ENCODE peak calls at places on chromosomes 16 and 17, in ten cellular contexts. T, N, X, B, Q, V, D, H, S and M are unnamed samples.

GRCh38 chr16:49158029-49158642 is 123.5 kb downstream of the CBLN1 start:
- DNase-seq in T (no peak), N (no peak), X (no peak), B (peak; percentile 2), Q (no peak), V (peak; percentile 7), D (peak; percentile 24), H (no peak), S (no peak), M (no peak)

GRCh38 chr17:72332367-72332766 is 211.5 kb downstream of the SOX9 start:
- DNase-seq in T (no peak), N (no peak), X (no peak), B (no peak), Q (no peak), V (no peak), D (no peak), H (no peak), S (no peak), M (no peak)

GRCh38 chr17:33725675-33726271 is 432.7 kb upstream of the ASIC2 start:
- DNase-seq in T (no peak), N (no peak), X (peak; percentile 31), B (peak; percentile 49), Q (no peak), V (no peak), D (peak; percentile 42), H (peak; percentile 24), S (peak; percentile 48), M (peak; percentile 52)

GRCh38 chr17:17813055-17813724 is 23.6 kb downstream of the SREBF1 start:
- DNase-seq in T (no peak), N (no peak), X (no peak), B (no peak), Q (no peak), V (no peak), D (peak; percentile 46), H (no peak), S (no peak), M (no peak)

GRCh38 chr17:75349589-75349988 is 55.9 kb downstream of the GRB2 start:
- DNase-seq in T (no peak), N (no peak), X (no peak), B (no peak), Q (no peak), V (no peak), D (no peak), H (no peak), S (no peak), M (no peak)

GRCh38 chr17:50830298-50830697 is 5.1 kb upstream of the WFIKKN2 start:
- DNase-seq in T (no peak), N (no peak), X (peak; percentile 65), B (no peak), Q (no peak), V (no peak), D (no peak), H (no peak), S (no peak), M (no peak)

GRCh38 chr16:17481741-17482140 is 11.0 kb upstream of the XYLT1 start:
- DNase-seq in T (no peak), N (no peak), X (no peak), B (no peak), Q (no peak), V (no peak), D (no peak), H (no peak), S (no peak), M (no peak)

GRCh38 chr17:7177954-7178477 is 1.2 kb downstream of the ASGR1 start:
- DNase-seq in T (no peak), N (no peak), X (no peak), B (peak; percentile 47), Q (no peak), V (no peak), D (no peak), H (peak; percentile 51), S (no peak), M (peak; percentile 87)

GRCh38 chr17:16623282-16623681 is 30.4 kb downstream of the ZNF624 start:
- DNase-seq in T (no peak), N (no peak), X (no peak), B (no peak), Q (no peak), V (no peak), D (no peak), H (no peak), S (no peak), M (no peak)
- H3K9me3 ChIP-seq in T (peaks cover 35% of the 10 kb centered on the region), N (peaks cover 98% of the 10 kb centered on the region), X (peaks cover 96% of the 10 kb centered on the region), B (peaks cover 99% of the 10 kb centered on the region), Q (peaks cover 39% of the 10 kb centered on the region), V (peaks cover 38% of the 10 kb centered on the region), D (peaks cover 4% of the 10 kb centered on the region), H (peaks cover 21% of the 10 kb centered on the region), S (peaks cover 10% of the 10 kb centered on the region), M (peaks cover 23% of the 10 kb centered on the region)

GRCh38 chr17:83079766-83080616 is 582 bp downstream of the METRNL start:
- DNase-seq in T (peak; percentile 89), N (no peak), X (no peak), B (peak; percentile 42), Q (no peak), V (no peak), D (no peak), H (no peak), S (no peak), M (no peak)

GRCh38 chr17:83082435-83082834 is 3.0 kb downstream of the METRNL start:
- DNase-seq in T (no peak), N (no peak), X (no peak), B (no peak), Q (no peak), V (no peak), D (no peak), H (no peak), S (no peak), M (no peak)

GRCh38 chr17:83079340-83079747 is at the start of gene METRNL:
- DNase-seq in T (peak; percentile 94), N (no peak), X (peak; percentile 83), B (peak; percentile 77), Q (no peak), V (no peak), D (peak; percentile 78), H (no peak), S (peak; percentile 78), M (peak; percentile 87)

GRCh38 chr17:83081561-83082201 is 2.3 kb downstream of the METRNL start:
- DNase-seq in T (peak; percentile 90), N (no peak), X (peak; percentile 49), B (no peak), Q (peak; percentile 93), V (no peak), D (no peak), H (no peak), S (no peak), M (no peak)

DNA sequence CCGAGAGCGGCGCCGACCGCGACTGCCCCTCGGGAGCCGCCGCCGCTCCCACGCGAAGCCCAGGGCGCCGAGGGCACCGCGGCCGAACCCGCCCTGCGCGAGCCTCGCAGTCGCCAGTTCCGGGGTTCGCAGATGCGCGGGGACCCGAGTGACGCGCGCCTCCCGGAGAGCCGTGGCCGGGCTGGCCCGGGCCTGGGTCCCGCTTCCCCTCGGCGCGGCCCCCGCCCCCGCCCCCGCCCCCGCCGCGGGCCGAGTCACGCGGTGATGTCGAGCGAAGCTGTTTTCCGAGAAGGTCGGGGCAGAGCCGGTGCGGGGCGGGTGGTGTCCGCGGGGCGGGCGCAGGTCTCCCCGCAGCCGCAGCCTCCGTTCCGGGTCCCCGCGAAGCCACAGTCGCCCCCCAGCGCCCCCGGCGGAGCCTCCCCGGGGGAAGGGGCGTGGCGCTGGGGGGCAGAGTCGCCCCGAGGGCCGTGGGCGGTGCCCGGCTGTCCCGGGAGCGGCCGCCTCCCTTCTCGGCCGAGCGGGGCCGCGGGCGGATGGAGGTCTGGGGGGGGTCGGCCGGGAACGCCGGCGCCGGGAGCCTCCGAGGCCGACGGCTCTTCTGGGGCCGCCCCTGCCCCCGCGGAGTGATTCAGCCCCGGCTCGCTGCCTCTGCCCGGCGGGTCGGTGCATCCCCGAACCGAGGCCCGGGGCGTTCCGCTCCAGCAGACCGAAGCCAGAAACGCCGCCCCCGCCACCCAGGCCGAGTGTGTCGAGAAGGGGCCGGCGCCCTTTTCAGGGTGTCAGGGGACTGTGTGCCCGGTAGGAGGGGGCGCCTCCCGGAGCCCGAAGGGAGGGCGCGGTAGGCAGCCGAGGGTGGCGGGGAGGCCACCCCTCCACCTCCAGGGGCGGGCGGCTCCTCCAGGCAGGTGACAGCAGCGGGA is 1.5 kb downstream of the METRNL start:
- DNase-seq in T (peak; percentile 93), N (no peak), X (peak; percentile 45), B (no peak), Q (no peak), V (no peak), D (no peak), H (no peak), S (peak; percentile 44), M (peak; percentile 55)
- TF ChIP-seq POLR2A in T (no peak), N (no peak), X (no peak), B (no peak), Q (no peak), V (no peak), D (no peak), H (no peak), S (no peak), M (peak; percentile 10)

GRCh38 chr17:8925808-8926207 is 39.7 kb downstream of the PIK3R5 start:
- DNase-seq in T (no peak), N (no peak), X (no peak), B (no peak), Q (no peak), V (no peak), D (no peak), H (no peak), S (no peak), M (no peak)

GRCh38 chr17:8935194-8935593 is 30.3 kb downstream of the PIK3R5 start:
- DNase-seq in T (peak; percentile 84), N (no peak), X (no peak), B (no peak), Q (peak; percentile 58), V (no peak), D (peak; percentile 41), H (no peak), S (no peak), M (no peak)

GRCh38 chr17:8928347-8928746 is 37.2 kb downstream of the PIK3R5 start:
- DNase-seq in T (no peak), N (no peak), X (no peak), B (no peak), Q (no peak), V (no peak), D (no peak), H (no peak), S (no peak), M (no peak)

GRCh38 chr17:8927395-8927794 is 38.1 kb downstream of the PIK3R5 start:
- DNase-seq in T (no peak), N (no peak), X (no peak), B (no peak), Q (no peak), V (no peak), D (no peak), H (no peak), S (no peak), M (no peak)

DNA sequence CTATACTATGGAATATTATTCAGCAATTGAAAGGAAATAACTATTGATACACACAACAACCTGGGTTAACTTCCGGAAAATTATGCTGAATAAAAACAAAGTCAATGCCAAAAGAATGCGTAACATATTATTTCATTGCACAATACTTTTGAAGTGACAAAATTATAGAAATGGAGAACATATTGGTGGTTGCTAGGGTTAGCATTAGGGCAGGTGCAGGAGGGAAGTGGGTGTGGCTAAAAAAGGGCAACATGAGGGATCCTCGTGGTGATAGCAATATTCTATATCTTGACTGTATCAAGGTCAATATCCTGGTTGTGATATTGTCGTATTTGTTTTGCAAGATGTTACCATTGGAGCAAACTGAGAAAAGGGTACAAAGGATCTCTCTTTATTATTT is 34.8 kb downstream of the PIK3R5 start:
- DNase-seq in T (no peak), N (no peak), X (no peak), B (no peak), Q (no peak), V (no peak), D (no peak), H (no peak), S (no peak), M (no peak)
- H3K9me3 ChIP-seq in T (peaks cover 15% of the 10 kb centered on the region), N (peaks cover 31% of the 10 kb centered on the region), X (peaks cover 30% of the 10 kb centered on the region), B (peaks cover 50% of the 10 kb centered on the region), Q (peaks cover 28% of the 10 kb centered on the region), V (peaks cover 11% of the 10 kb centered on the region), D (no peaks in the 10 kb centered on the region), H (peaks cover 2% of the 10 kb centered on the region), S (no peaks in the 10 kb centered on the region), M (peaks cover 4% of the 10 kb centered on the region)

DNA sequence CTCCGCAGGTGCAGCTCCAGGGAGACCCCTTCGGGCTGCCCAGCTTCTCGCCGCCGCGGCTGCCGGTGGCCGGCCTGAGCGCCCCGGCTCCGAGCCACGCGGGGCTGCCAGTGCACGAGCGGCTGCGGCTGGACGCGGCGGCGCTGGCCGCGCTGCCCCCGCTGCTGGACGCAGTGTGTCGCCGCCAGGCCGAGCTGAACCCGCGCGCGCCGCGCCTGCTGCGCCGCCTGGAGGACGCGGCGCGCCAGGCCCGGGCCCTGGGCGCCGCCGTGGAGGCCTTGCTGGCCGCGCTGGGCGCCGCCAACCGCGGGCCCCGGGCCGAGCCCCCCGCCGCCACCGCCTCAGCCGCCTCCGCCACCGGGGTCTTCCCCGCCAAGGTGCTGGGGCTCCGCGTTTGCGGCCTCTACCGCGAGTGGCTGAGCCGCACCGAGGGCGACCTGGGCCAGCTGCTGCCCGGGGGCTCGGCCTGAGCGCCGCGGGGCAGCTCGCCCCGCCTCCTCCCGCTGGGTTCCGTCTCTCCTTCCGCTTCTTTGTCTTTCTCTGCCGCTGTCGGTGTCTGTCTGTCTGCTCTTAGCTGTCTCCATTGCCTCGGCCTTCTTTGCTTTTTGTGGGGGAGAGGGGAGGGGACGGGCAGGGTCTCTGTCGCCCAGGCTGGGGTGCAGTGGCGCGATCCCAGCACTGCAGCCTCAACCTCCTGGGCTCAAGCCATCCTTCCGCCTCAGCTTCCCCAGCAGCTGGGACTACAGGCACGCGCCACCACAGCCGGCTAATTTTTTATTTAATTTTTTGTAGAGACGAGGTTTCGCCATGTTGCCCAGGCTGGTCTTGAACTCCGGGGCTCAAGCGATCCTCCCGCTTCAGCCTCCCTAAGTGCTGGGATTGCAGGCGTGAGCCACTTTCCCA is 5.9 kb downstream of the CTF1 start:
- DNase-seq in T (peak; percentile 95), N (no peak), X (peak; percentile 77), B (peak; percentile 82), Q (no peak), V (no peak), D (peak; percentile 69), H (peak; percentile 67), S (peak; percentile 77), M (peak; percentile 81)
- TF ChIP-seq POLR2A in T (no peak), N (no peak), X (no peak), B (peak; percentile 59), Q (no peak), V (no peak), D (peak; percentile 29), H (peak; percentile 90), S (peak; percentile 55), M (peak; percentile 48)